ENCODE peak calls at places on chromosomes 7 and 10, in six cellular contexts. Z is GM12892, Y is HepG2, L is H1, H is K562, D is GM12878. O is an unnamed sample.

GRCh38 chr7:95534796-95535195 is 49.1 kb downstream of the ASB4 start:
- DNase-seq in Y (no peak), H (no peak), L (no peak), Z (no peak), D (no peak), O (no peak)

GRCh38 chr7:131899271-131900030 is 343.0 kb upstream of the PODXL start:
- DNase-seq in L (no peak), D (no peak), H (no peak), Z (no peak), Y (no peak), O (no peak)

GRCh38 chr10:46992794-46993552 is 81.7 kb downstream of the PTPN20 start:
- DNase-seq in Z (no peak), Y (peak), D (no peak), H (no peak), L (peak), O (no peak)

GRCh38 chr10:71782221-71782916 is 9.0 kb upstream of the VSIR start:
- DNase-seq in Z (no peak), H (no peak), L (no peak), Y (no peak), D (no peak), O (no peak)

GRCh38 chr7:154591544-154591943 is 411.4 kb downstream of the PAXIP1 start:
- DNase-seq in H (no peak), L (no peak), Y (no peak), D (no peak), Z (no peak), O (no peak)

GRCh38 chr7:34463830-34464229 is 194.2 kb upstream of the NPSR1 start:
- DNase-seq in H (no peak), Z (no peak), D (no peak), L (no peak), Y (peak), O (no peak)

GRCh38 chr7:25469669-25470068 is 241.4 kb upstream of the NPVF start:
- DNase-seq in Z (no peak), L (no peak), H (no peak), D (no peak), Y (no peak), O (no peak)

GRCh38 chr10:95567903-95568630 is 6.9 kb upstream of the SORBS1 start:
- DNase-seq in Z (no peak), Y (no peak), H (no peak), L (no peak), D (no peak), O (no peak)

GRCh38 chr10:93063977-93064660 is 3.5 kb downstream of the CYP26C1 start:
- DNase-seq in D (no peak), L (no peak), H (no peak), Z (no peak), Y (no peak), O (no peak)

GRCh38 chr10:69201045-69201444 is 19.1 kb upstream of the HKDC1 start:
- DNase-seq in L (no peak), Y (no peak), Z (no peak), H (no peak), D (no peak), O (no peak)

GRCh38 chr10:120861200-120861599 is 10.0 kb downstream of the WDR11 start:
- DNase-seq in L (no peak), D (no peak), Z (no peak), H (no peak), Y (no peak), O (no peak)

GRCh38 chr10:7438196-7438986 is 27.6 kb upstream of the SFMBT2 start:
- DNase-seq in H (no peak), L (no peak), D (no peak), Z (no peak), Y (no peak), O (no peak)

GRCh38 chr10:104842704-104843103 is 201.6 kb downstream of the SORCS3 start:
- DNase-seq in Z (no peak), L (no peak), H (no peak), D (no peak), Y (no peak), O (no peak)

GRCh38 chr7:133364959-133365680 is 112.2 kb downstream of the EXOC4 start:
- DNase-seq in L (no peak), D (no peak), H (no peak), Z (no peak), Y (no peak), O (no peak)

GRCh38 chr7:158134824-158135223 is 452.8 kb downstream of the PTPRN2 start:
- DNase-seq in Y (no peak), L (no peak), Z (no peak), D (no peak), H (no peak), O (no peak)

GRCh38 chr10:27959093-27959715 is 39.7 kb downstream of the ODAD2 start:
- DNase-seq in H (no peak), D (no peak), L (no peak), Z (no peak), Y (no peak), O (no peak)

GRCh38 chr10:34954142-34954541 is 136.0 kb downstream of the CUL2 start:
- DNase-seq in Z (no peak), D (no peak), L (no peak), Y (no peak), H (no peak), O (no peak)

GRCh38 chr7:66452165-66452564 is 176.5 kb upstream of the KCTD7 start:
- DNase-seq in Z (no peak), D (no peak), H (no peak), Y (peak), L (no peak), O (no peak)

GRCh38 chr10:104117839-104118323 is 4.1 kb upstream of the SFR1 start:
- DNase-seq in D (no peak), Z (no peak), L (no peak), H (no peak), Y (no peak), O (no peak)

GRCh38 chr10:48885376-48885775 is 54.3 kb downstream of the LRRC18 start:
- DNase-seq in Y (peak), D (no peak), L (peak), Z (no peak), H (peak), O (no peak)

GRCh38 chr10:48363617-48364355 is 57.3 kb downstream of the MAPK8 start:
- DNase-seq in L (no peak), Z (no peak), Y (peak), H (peak), D (peak), O (peak)

GRCh38 chr7:140521426-140521825 is 42.1 kb upstream of the MKRN1 start:
- DNase-seq in D (no peak), H (no peak), Y (no peak), L (no peak), Z (no peak), O (no peak)

GRCh38 chr7:150594817-150595216 is 27.6 kb downstream of the GIMAP4 start:
- DNase-seq in H (no peak), Y (no peak), D (no peak), Z (no peak), L (no peak), O (no peak)

GRCh38 chr10:89431977-89432376 is 17.6 kb downstream of the IFIT5 start:
- DNase-seq in D (no peak), Z (no peak), H (no peak), Y (peak), L (no peak), O (no peak)

GRCh38 chr7:82410461-82410860 is 33.1 kb downstream of the CACNA2D1 start:
- DNase-seq in D (no peak), H (no peak), Y (no peak), L (no peak), Z (no peak), O (no peak)

GRCh38 chr10:5566606-5567005 is 41.8 kb downstream of the CALML3 start:
- DNase-seq in Y (no peak), D (no peak), Z (no peak), L (no peak), H (peak), O (no peak)

GRCh38 chr7:50696810-50697582 is 85.7 kb downstream of the GRB10 start:
- DNase-seq in Z (no peak), Y (peak), H (no peak), L (no peak), D (no peak), O (no peak)

GRCh38 chr10:59177031-59177861 is 803 bp downstream of the PHYHIPL start:
- DNase-seq in L (no peak), Z (no peak), Y (peak), H (no peak), D (no peak), O (no peak)

GRCh38 chr10:88064608-88065383 is 201.4 kb downstream of the PTEN start:
- DNase-seq in L (no peak), H (no peak), Y (no peak), Z (no peak), D (peak), O (no peak)

GRCh38 chr10:109454691-109455090 is 468.6 kb downstream of the XPNPEP1 start:
- DNase-seq in L (no peak), Y (no peak), D (no peak), Z (no peak), H (no peak), O (no peak)

GRCh38 chr7:92904292-92905131 is 68.1 kb upstream of the CDK6 start:
- DNase-seq in D (peak), L (no peak), Y (peak), H (peak), Z (peak), O (peak)

GRCh38 chr10:97188234-97188847 is 2.6 kb upstream of the SLIT1 start:
- DNase-seq in Z (no peak), H (no peak), D (no peak), Y (no peak), L (no peak), O (no peak)

GRCh38 chr7:29038463-29038862 is 80.3 kb upstream of the TRIL start:
- DNase-seq in D (no peak), Z (no peak), Y (no peak), H (no peak), L (no peak), O (no peak)

GRCh38 chr10:97278491-97278989 is 13.9 kb downstream of the ARHGAP19 start:
- DNase-seq in Y (peak), Z (no peak), D (no peak), H (peak), L (no peak), O (no peak)

DNA sequence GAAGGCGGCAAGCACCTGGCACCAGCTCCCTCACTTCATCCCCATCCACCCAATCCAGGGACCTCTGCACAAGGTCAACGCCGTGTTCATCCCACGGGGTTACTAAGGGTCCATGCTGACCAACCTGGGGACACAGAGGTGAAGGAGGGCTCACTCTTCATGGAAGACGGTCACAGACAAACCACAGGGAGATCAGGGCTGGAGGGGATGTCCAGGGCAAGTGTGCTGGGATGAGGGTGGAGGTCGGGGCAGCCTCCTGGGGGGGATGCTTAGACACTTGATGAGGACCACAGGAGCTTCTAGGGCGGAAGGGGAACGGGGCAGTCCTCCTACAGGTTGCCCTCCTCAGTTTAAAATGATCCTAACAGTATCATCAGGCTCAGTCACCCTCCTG is 46.7 kb downstream of the FAM53B start:
- DNase-seq in Z (no peak), L (no peak), D (no peak), Y (no peak), H (no peak), O (no peak)
- TF ChIP-seq TAF1 in Z (no peak), L (no peak), D (no peak), Y (no peak), H (no peak), O (no peak)

GRCh38 chr7:104962781-104963180 is 51.2 kb upstream of the KMT2E start:
- DNase-seq in Y (no peak), D (no peak), Z (no peak), L (no peak), H (no peak), O (no peak)

GRCh38 chr7:104964626-104965236 is 49.3 kb upstream of the KMT2E start:
- DNase-seq in Z (no peak), D (no peak), H (peak), L (no peak), Y (no peak), O (no peak)

GRCh38 chr7:104963991-104964385 is 50.0 kb upstream of the KMT2E start:
- DNase-seq in H (no peak), L (no peak), Z (no peak), D (no peak), Y (peak), O (no peak)

GRCh38 chr7:104966022-104966421 is 48.0 kb upstream of the KMT2E start:
- DNase-seq in L (no peak), H (no peak), Z (no peak), Y (no peak), D (no peak), O (no peak)

GRCh38 chr7:104963378-104963990 is 50.5 kb upstream of the KMT2E start:
- DNase-seq in Y (no peak), L (no peak), H (no peak), Z (no peak), D (no peak), O (no peak)
- TF ChIP-seq POLR2A in Y (no peak), L (no peak), H (no peak), Z (no peak), D (no peak), O (no peak)

GRCh38 chr10:125060851-125061556 is 99.4 kb downstream of the CTBP2 start:
- DNase-seq in L (peak), Z (no peak), D (no peak), Y (peak), H (no peak), O (no peak)
- TF ChIP-seq POLR2AphosphoS5 in L (no peak), Z (no peak), D (no peak), Y (no peak), H (no peak), O (no peak)

DNA sequence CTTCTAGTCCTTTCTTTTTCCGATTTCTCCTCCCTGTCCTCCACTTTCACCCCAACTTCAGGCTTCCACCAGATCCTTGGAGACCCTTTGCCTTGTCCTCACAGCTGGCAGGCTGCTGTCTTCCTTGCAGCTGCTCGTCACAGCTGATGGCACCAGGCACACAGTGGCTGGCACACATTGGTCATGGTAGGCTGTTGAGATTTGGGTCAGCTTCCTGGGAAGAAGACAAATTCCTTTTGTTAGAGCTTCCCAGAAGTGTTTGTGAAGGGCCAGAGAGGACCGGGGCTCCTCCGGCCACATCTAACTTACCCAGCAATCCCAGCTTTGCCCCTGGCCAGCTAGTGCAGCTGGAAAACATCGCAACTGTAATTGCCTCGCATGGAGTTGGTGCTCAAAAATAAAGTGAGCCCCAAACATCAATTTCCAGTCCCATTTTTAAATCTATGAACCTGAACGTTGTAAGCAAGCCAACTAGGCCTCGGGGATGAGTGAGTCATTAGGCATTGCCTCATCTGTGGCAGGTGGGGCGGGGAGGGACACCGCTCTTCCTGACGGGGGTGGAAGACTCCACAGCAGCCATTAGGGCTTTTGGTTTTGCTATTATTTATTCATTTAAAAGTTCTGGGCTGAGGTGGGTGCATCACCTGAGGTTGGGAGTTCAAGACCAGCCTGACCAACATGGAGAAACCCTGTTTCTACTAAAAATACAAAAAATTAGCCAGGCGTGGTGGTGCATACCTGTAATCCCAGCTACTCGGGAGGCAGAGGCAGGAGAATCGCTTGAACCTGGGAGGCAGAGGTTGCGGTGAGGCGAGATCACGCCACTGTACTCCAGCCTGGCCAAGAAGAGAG is 12.4 kb downstream of the CPA5 start:
- DNase-seq in L (no peak), Y (no peak), D (no peak), Z (no peak), H (no peak), O (no peak)
- TF ChIP-seq TAF1 in L (no peak), Y (no peak), D (no peak), Z (no peak), H (no peak), O (no peak)

GRCh38 chr10:121974535-121975294 is at the start of gene NSMCE4A:
- DNase-seq in H (peak), D (peak), Y (peak), L (peak), Z (peak), O (peak)
- TF ChIP-seq POLR2A in H (peak), D (peak), Y (peak), L (no peak), Z (peak), O (peak)

DNA sequence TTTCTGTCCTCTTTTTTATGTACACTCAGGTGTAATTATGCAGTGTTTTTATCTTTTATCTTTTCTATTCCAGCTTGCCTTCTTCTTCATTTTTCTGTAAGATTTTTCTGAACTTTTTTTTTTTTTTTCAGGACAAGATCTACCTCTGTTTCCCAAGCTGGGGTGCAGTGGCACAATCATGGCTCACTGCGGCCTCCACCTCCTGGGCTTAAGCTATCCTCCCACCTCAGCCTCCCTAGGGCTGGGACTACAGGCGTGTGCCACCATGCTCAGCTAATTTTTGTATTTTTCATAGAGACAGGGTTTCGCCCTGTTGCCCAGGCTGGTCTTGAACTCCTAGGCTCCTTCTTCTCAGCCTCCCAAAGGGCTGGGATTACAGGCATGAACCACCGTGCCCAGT is 6.3 kb upstream of the CALD1 start:
- DNase-seq in L (peak), H (no peak), Y (no peak), D (no peak), Z (no peak), O (no peak)
- TF ChIP-seq POLR2AphosphoS5 in L (no peak), H (no peak), Y (no peak), D (no peak), Z (no peak), O (no peak)

O was measured in GM12891.